ENCODE peak calls at places on chromosome 20, in six cellular contexts. R is A172; T is NCI-H1105; I is sciatic nerve; U is stimulated activated CD4-positive, alpha-beta T cell treated with anti-CD3 and anti-CD28 coated beads, Interleukin-15, amount 100 ng/mL, for 1 hour; P is HuH-7. F is an unnamed sample.

GRCh38 chr20:49990310-49990720 is 7.5 kb downstream of the SNAI1 start:
- DNase-seq in R (no peak), T (no peak), I (no peak), U (no peak), P (no peak), F (no peak)

GRCh38 chr20:36541227-36542018 is at the start of gene MYL9:
- DNase-seq in R (no peak), T (no peak), I (peak), U (no peak), P (no peak), F (no peak)

GRCh38 chr20:56957737-56958553 is 308.5 kb downstream of the BMP7 start:
- DNase-seq in R (no peak), T (peak), I (no peak), U (no peak), P (no peak), F (no peak)

GRCh38 chr20:22921595-22922421 is 113.3 kb upstream of the SSTR4 start:
- DNase-seq in R (peak), T (no peak), I (no peak), U (no peak), P (no peak), F (no peak)

GRCh38 chr20:35284992-35285805 is 627 bp upstream of the EIF6 start:
- DNase-seq in R (no peak), T (no peak), I (no peak), U (no peak), P (no peak), F (no peak)

GRCh38 chr20:11849270-11849920 is 68.3 kb upstream of the BTBD3 start:
- DNase-seq in R (no peak), T (peak), I (no peak), U (no peak), P (peak), F (no peak)

GRCh38 chr20:63745961-63746765 is 6.6 kb downstream of the SLC2A4RG start:
- DNase-seq in R (no peak), T (no peak), I (no peak), U (no peak), P (peak), F (no peak)

GRCh38 chr20:45963059-45964011 is 8.7 kb downstream of the ZNF335 start:
- DNase-seq in R (peak), T (peak), I (peak), U (no peak), P (peak), F (peak)

GRCh38 chr20:14921546-14921945 is 584.1 kb upstream of the FLRT3 start:
- DNase-seq in R (no peak), T (no peak), I (no peak), U (no peak), P (no peak), F (no peak)

GRCh38 chr20:15918631-15919030 is 654.6 kb downstream of the KIF16B start:
- DNase-seq in R (no peak), T (no peak), I (no peak), U (no peak), P (no peak), F (no peak)

GRCh38 chr20:62951143-62951895 is 1.2 kb upstream of the SLC17A9 start:
- DNase-seq in R (no peak), T (no peak), I (no peak), U (no peak), P (no peak), F (no peak)